ENCODE peak calls at places on chromosome 13, in six cellular contexts. K is GM12878, J is Panc1, F is HepG2, M is HCT116, C is H1. A is an unnamed sample. For H3K4me1, the result is how much of the 10 kb centered on the place peaks cover.

GRCh38 chr13:21465710-21466160 is 6.6 kb upstream of the ZDHHC20 start:
- DNase-seq in J (no peak), F (peak), K (no peak), M (no peak), C (no peak), A (no peak)

GRCh38 chr13:85379433-85379832 is 419.8 kb downstream of the SLITRK6 start:
- DNase-seq in C (no peak), F (no peak), J (no peak), M (no peak), K (no peak), A (no peak)

GRCh38 chr13:20473139-20473538 is 52.5 kb downstream of the CRYL1 start:
- DNase-seq in K (no peak), F (no peak), M (no peak), J (no peak), C (no peak), A (no peak)

GRCh38 chr13:73913043-73913740 is 221.0 kb downstream of the KLF12 start:
- DNase-seq in M (no peak), J (no peak), K (no peak), F (no peak), C (no peak), A (no peak)

GRCh38 chr13:47837104-47837880 is 163.8 kb downstream of the SUCLA2 start:
- DNase-seq in J (no peak), F (no peak), C (no peak), M (no peak), K (no peak), A (no peak)

GRCh38 chr13:104949840-104950805 is 1585.3 kb downstream of the EFNB2 start:
- DNase-seq in M (no peak), F (no peak), C (no peak), J (no peak), K (no peak), A (no peak)

GRCh38 chr13:113491982-113492381 is 1.5 kb upstream of the DCUN1D2 start:
- DNase-seq in F (no peak), K (no peak), J (no peak), C (no peak), M (no peak), A (no peak)

GRCh38 chr13:74219571-74219970 is 85.4 kb upstream of the KLF12 start:
- DNase-seq in K (no peak), J (no peak), F (no peak), C (no peak), M (no peak), A (no peak)

GRCh38 chr13:59266478-59267063 is 897.2 kb downstream of the DIAPH3 start:
- DNase-seq in M (no peak), C (no peak), F (no peak), J (no peak), K (no peak), A (no peak)

GRCh38 chr13:35518337-35518736 is 41.8 kb upstream of the MAB21L1 start:
- DNase-seq in C (no peak), J (no peak), F (no peak), K (no peak), M (no peak), A (no peak)

GRCh38 chr13:62997038-62997619 is 1581.5 kb upstream of the PCDH20 start:
- DNase-seq in J (no peak), M (no peak), F (no peak), C (no peak), K (no peak), A (no peak)

GRCh38 chr13:59472134-59472533 is 691.6 kb downstream of the DIAPH3 start:
- DNase-seq in F (no peak), K (no peak), J (no peak), M (no peak), C (no peak), A (no peak)

GRCh38 chr13:57632276-57633140 is 964 bp downstream of the PCDH17 start:
- DNase-seq in F (no peak), M (no peak), K (no peak), C (no peak), J (no peak), A (peak)

GRCh38 chr13:112210401-112210800 is 143.5 kb downstream of the SOX1 start:
- DNase-seq in K (no peak), F (no peak), C (no peak), M (no peak), J (no peak), A (no peak)

GRCh38 chr13:53004605-53005004 is 24.0 kb upstream of the OLFM4 start:
- DNase-seq in K (no peak), J (no peak), M (no peak), F (no peak), C (no peak), A (peak)

DNA sequence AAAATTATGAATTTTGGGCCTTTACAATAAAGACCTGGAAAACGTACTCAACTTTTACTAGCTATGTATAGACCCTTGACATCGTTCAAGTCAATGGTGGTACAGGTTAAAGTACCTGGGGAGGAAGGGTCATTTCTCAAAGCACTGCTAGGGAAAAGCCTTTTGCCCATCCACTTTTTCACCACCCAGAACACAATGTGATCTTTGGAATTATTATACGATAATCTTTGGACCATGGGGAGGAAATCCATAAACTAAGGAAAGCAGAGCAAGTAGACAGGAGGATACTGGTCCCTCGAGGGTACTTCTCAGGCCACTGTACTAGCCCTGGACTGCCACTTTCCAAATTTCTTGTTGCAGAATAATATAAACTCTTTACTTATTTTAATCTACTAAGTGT is 39.5 kb downstream of the UBL3 start:
- DNase-seq in J (no peak), M (no peak), F (no peak), K (no peak), C (no peak), A (no peak)
- H3K4me1 ChIP-seq in J (under half), M (under half), F (under half), K (under half), C (under half), A (under half)

DNA sequence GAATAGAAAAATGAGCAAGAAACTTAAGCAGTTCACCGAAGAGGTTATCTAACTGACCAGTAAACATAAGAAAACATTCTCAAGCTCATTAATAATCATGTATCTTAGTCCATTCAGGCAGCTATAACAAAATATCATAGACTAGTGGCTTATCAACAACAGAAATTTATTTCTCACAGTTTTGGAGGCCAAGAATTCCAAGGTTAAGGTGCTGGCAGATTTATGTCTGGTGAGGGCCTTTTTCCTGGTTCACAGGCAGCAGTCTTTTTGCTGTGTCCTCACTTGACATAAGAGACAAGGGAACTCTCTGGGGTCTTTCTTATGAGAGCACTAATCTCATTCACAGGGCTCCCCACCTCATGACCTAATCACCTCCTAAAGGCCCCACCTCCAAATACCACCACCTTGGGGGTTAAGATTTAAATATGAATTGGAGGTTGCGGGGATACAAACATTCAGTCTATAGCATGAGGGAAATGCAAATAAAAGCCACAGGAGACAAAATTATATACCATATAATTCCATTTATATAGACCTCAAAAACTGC is 123.6 kb downstream of the ZAR1L start:
- DNase-seq in J (no peak), C (no peak), K (no peak), F (no peak), M (no peak), A (no peak)
- TF ChIP-seq SIN3A in J (no peak), C (no peak), K (no peak), F (no peak), M (no peak), A (no peak)

DNA sequence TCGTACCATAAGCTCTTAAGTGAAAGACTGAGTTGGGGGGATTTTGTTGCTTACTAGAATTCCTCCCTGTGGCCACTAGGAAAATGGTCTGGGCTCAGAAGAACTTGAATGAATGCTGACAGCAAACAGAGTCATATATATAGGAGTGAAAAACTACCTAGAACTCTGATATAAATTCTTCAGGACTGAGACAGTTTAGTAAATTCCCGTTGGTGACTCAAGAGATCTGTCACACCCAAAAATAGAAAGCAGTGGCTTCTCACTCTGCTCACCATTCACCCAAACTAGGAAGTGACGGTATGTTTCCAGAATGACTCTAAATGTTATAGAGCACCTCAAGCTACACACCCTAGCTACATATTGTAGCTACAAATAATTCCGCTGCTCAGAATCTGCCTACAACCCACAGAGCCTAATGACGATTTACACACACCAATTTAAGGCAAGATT is 116.2 kb downstream of the TBC1D4 start:
- DNase-seq in J (peak), M (peak), K (peak), F (no peak), C (no peak), A (no peak)
- H3K4me1 ChIP-seq in J (under half), M (half or more), K (under half), F (half or more), C (under half), A (under half)

GRCh38 chr13:95112883-95113282 is 188.4 kb downstream of the ABCC4 start:
- DNase-seq in C (no peak), M (no peak), F (no peak), K (no peak), J (no peak), A (no peak)
- TF ChIP-seq SIN3A in C (no peak), M (no peak), F (no peak), K (no peak), J (no peak), A (no peak)

GRCh38 chr13:109779876-109780516 is 6.4 kb downstream of the IRS2 start:
- DNase-seq in M (no peak), J (no peak), F (no peak), C (no peak), K (no peak), A (peak)
- H3K4me1 ChIP-seq in M (under half), J (under half), F (under half), C (under half), K (under half), A (under half)